ENCODE peak calls at places on chromosomes 16 and 17, in ten cellular contexts. One of them, this sample, is unnamed.

GRCh38 chr17:6492892-6493674 is 48.8 kb downstream of the PIMREG start:
- DNase-seq in body of pancreas: no peak
- DNase-seq in IMR-90: no peak
- DNase-seq in A549: no peak
- DNase-seq in PC-3: no peak
- DNase-seq in stomach: no peak
- DNase-seq in tibial nerve: no peak
- DNase-seq in transverse colon: no peak
- DNase-seq in colonic mucosa: no peak
- DNase-seq in cardiac muscle cell: no peak
- DNase-seq in this sample: no peak

GRCh38 chr17:2723997-2724782 is 12.6 kb upstream of the CLUH start:
- DNase-seq in PC-3: peak; percentile 46
- DNase-seq in stomach: no peak
- DNase-seq in A549: no peak
- DNase-seq in transverse colon: peak; percentile 79
- DNase-seq in colonic mucosa: peak; percentile 74
- DNase-seq in tibial nerve: no peak
- DNase-seq in IMR-90: no peak
- DNase-seq in cardiac muscle cell: no peak
- DNase-seq in body of pancreas: no peak
- DNase-seq in this sample: peak; percentile 49

GRCh38 chr17:17849147-17849820 is 12.5 kb upstream of the SREBF1 start:
- DNase-seq in IMR-90: no peak
- DNase-seq in A549: no peak
- DNase-seq in tibial nerve: peak; percentile 54
- DNase-seq in PC-3: no peak
- DNase-seq in colonic mucosa: peak; percentile 60
- DNase-seq in cardiac muscle cell: no peak
- DNase-seq in stomach: peak; percentile 62
- DNase-seq in body of pancreas: peak; percentile 66
- DNase-seq in transverse colon: peak; percentile 67
- DNase-seq in this sample: peak; percentile 65

GRCh38 chr17:65532491-65532890 is 29.0 kb downstream of the AXIN2 start:
- DNase-seq in colonic mucosa: no peak
- DNase-seq in PC-3: no peak
- DNase-seq in body of pancreas: no peak
- DNase-seq in transverse colon: no peak
- DNase-seq in A549: no peak
- DNase-seq in cardiac muscle cell: no peak
- DNase-seq in stomach: no peak
- DNase-seq in IMR-90: no peak
- DNase-seq in tibial nerve: no peak
- DNase-seq in this sample: no peak

GRCh38 chr16:1770328-1771071 is 843 bp downstream of the NME3 start:
- DNase-seq in body of pancreas: peak; percentile 84
- DNase-seq in IMR-90: peak; percentile 47
- DNase-seq in colonic mucosa: peak; percentile 81
- DNase-seq in A549: no peak
- DNase-seq in tibial nerve: peak; percentile 44
- DNase-seq in transverse colon: peak; percentile 75
- DNase-seq in cardiac muscle cell: no peak
- DNase-seq in PC-3: peak; percentile 60
- DNase-seq in stomach: peak; percentile 76
- DNase-seq in this sample: peak; percentile 75

GRCh38 chr16:11848842-11849241 is 2.5 kb downstream of the RSL1D1 start:
- DNase-seq in colonic mucosa: no peak
- DNase-seq in PC-3: no peak
- DNase-seq in body of pancreas: no peak
- DNase-seq in IMR-90: peak; percentile 77
- DNase-seq in A549: no peak
- DNase-seq in transverse colon: no peak
- DNase-seq in stomach: no peak
- DNase-seq in tibial nerve: no peak
- DNase-seq in cardiac muscle cell: no peak
- DNase-seq in this sample: no peak

GRCh38 chr16:1366060-1366711 is 14.5 kb downstream of the GNPTG start:
- DNase-seq in body of pancreas: no peak
- DNase-seq in stomach: no peak
- DNase-seq in A549: no peak
- DNase-seq in cardiac muscle cell: no peak
- DNase-seq in tibial nerve: no peak
- DNase-seq in colonic mucosa: no peak
- DNase-seq in transverse colon: no peak
- DNase-seq in IMR-90: no peak
- DNase-seq in PC-3: no peak
- DNase-seq in this sample: no peak

GRCh38 chr16:4618645-4619418 is 4.1 kb upstream of the UBALD1 start:
- DNase-seq in A549: no peak
- DNase-seq in tibial nerve: no peak
- DNase-seq in PC-3: no peak
- DNase-seq in colonic mucosa: no peak
- DNase-seq in transverse colon: no peak
- DNase-seq in cardiac muscle cell: no peak
- DNase-seq in IMR-90: no peak
- DNase-seq in stomach: no peak
- DNase-seq in body of pancreas: no peak
- DNase-seq in this sample: no peak

GRCh38 chr17:55859518-55859917 is 108.7 kb downstream of the PCTP start:
- DNase-seq in transverse colon: no peak
- DNase-seq in stomach: no peak
- DNase-seq in cardiac muscle cell: no peak
- DNase-seq in colonic mucosa: no peak
- DNase-seq in A549: no peak
- DNase-seq in IMR-90: no peak
- DNase-seq in PC-3: no peak
- DNase-seq in tibial nerve: no peak
- DNase-seq in body of pancreas: no peak
- DNase-seq in this sample: no peak

GRCh38 chr17:50638851-50639767 is 4.4 kb downstream of the ABCC3 start:
- DNase-seq in A549: peak; percentile 96
- DNase-seq in tibial nerve: peak; percentile 91
- DNase-seq in PC-3: peak; percentile 100
- DNase-seq in transverse colon: peak; percentile 95
- DNase-seq in colonic mucosa: peak; percentile 98
- DNase-seq in IMR-90: peak; percentile 97
- DNase-seq in stomach: peak; percentile 99
- DNase-seq in body of pancreas: peak; percentile 98
- DNase-seq in cardiac muscle cell: no peak
- DNase-seq in this sample: peak; percentile 82

GRCh38 chr17:50663812-50664374 is 29.2 kb downstream of the ABCC3 start:
- DNase-seq in body of pancreas: no peak
- DNase-seq in transverse colon: no peak
- DNase-seq in IMR-90: no peak
- DNase-seq in colonic mucosa: no peak
- DNase-seq in cardiac muscle cell: no peak
- DNase-seq in stomach: no peak
- DNase-seq in PC-3: no peak
- DNase-seq in tibial nerve: no peak
- DNase-seq in A549: no peak
- DNase-seq in this sample: no peak

GRCh38 chr17:45013021-45013997 is 38.1 kb downstream of the DCAKD start:
- DNase-seq in body of pancreas: peak; percentile 42
- DNase-seq in IMR-90: no peak
- DNase-seq in cardiac muscle cell: no peak
- DNase-seq in colonic mucosa: peak; percentile 29
- DNase-seq in A549: no peak
- DNase-seq in tibial nerve: no peak
- DNase-seq in PC-3: no peak
- DNase-seq in transverse colon: no peak
- DNase-seq in stomach: no peak
- DNase-seq in this sample: peak; percentile 23

GRCh38 chr16:73063284-73063733 is 15.4 kb upstream of the ZFHX3 start:
- DNase-seq in PC-3: no peak
- DNase-seq in A549: no peak
- DNase-seq in tibial nerve: no peak
- DNase-seq in cardiac muscle cell: no peak
- DNase-seq in IMR-90: no peak
- DNase-seq in stomach: no peak
- DNase-seq in transverse colon: no peak
- DNase-seq in colonic mucosa: no peak
- DNase-seq in body of pancreas: no peak
- DNase-seq in this sample: no peak
- H3K4me3 ChIP-seq in PC-3: no peak overlapping the region
- H3K4me3 ChIP-seq in A549: no peak overlapping the region
- H3K4me3 ChIP-seq in tibial nerve: no peak overlapping the region
- H3K4me3 ChIP-seq in cardiac muscle cell: peak overlapping the region; percentile 11
- H3K4me3 ChIP-seq in IMR-90: no peak overlapping the region
- H3K4me3 ChIP-seq in stomach: peak overlapping the region; percentile 13
- H3K4me3 ChIP-seq in transverse colon: peak overlapping the region; percentile 27
- H3K4me3 ChIP-seq in colonic mucosa: no peak overlapping the region
- H3K4me3 ChIP-seq in body of pancreas: no peak overlapping the region
- H3K4me3 ChIP-seq in this sample: peak overlapping the region; percentile 45

GRCh38 chr17:41885733-41886132 is 20.5 kb upstream of the KLHL11 start:
- DNase-seq in IMR-90: no peak
- DNase-seq in colonic mucosa: no peak
- DNase-seq in stomach: no peak
- DNase-seq in transverse colon: no peak
- DNase-seq in A549: peak; percentile 66
- DNase-seq in PC-3: no peak
- DNase-seq in cardiac muscle cell: peak; percentile 23
- DNase-seq in tibial nerve: no peak
- DNase-seq in body of pancreas: no peak
- DNase-seq in this sample: no peak

GRCh38 chr17:41880130-41880529 is 14.9 kb upstream of the KLHL11 start:
- DNase-seq in IMR-90: no peak
- DNase-seq in stomach: no peak
- DNase-seq in body of pancreas: no peak
- DNase-seq in tibial nerve: no peak
- DNase-seq in cardiac muscle cell: no peak
- DNase-seq in PC-3: no peak
- DNase-seq in transverse colon: no peak
- DNase-seq in colonic mucosa: no peak
- DNase-seq in A549: no peak
- DNase-seq in this sample: no peak

GRCh38 chr17:41888332-41888965 is 23.2 kb upstream of the KLHL11 start:
- DNase-seq in transverse colon: no peak
- DNase-seq in IMR-90: no peak
- DNase-seq in tibial nerve: no peak
- DNase-seq in PC-3: no peak
- DNase-seq in stomach: no peak
- DNase-seq in A549: no peak
- DNase-seq in body of pancreas: no peak
- DNase-seq in colonic mucosa: no peak
- DNase-seq in cardiac muscle cell: no peak
- DNase-seq in this sample: no peak

DNA sequence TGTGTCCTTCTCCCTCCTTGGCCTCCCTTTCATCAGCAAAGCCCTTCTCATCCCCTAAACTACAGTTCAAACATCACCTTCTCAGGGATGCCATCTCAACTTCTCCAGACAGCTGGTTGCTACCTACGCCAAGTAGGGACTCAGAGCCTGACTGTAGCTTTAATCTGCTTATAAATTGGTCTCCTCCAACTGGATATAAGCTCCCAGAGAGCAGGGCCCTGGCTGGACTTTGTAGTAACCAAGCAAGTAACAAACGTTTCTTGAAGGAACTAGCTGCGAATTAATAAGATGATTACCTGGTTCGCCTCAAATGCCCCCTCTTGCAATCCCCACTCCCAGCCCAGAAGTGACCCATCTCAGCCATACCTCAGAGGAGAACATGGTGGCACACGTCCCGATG is 17.5 kb upstream of the KLHL11 start:
- DNase-seq in colonic mucosa: no peak
- DNase-seq in transverse colon: no peak
- DNase-seq in IMR-90: no peak
- DNase-seq in tibial nerve: no peak
- DNase-seq in stomach: no peak
- DNase-seq in A549: no peak
- DNase-seq in body of pancreas: no peak
- DNase-seq in cardiac muscle cell: no peak
- DNase-seq in PC-3: no peak
- DNase-seq in this sample: no peak
- H3K27ac ChIP-seq in colonic mucosa: no peak overlapping the region
- H3K27ac ChIP-seq in transverse colon: no peak overlapping the region
- H3K27ac ChIP-seq in IMR-90: no peak overlapping the region
- H3K27ac ChIP-seq in tibial nerve: no peak overlapping the region
- H3K27ac ChIP-seq in stomach: no peak overlapping the region
- H3K27ac ChIP-seq in A549: no peak overlapping the region
- H3K27ac ChIP-seq in body of pancreas: no peak overlapping the region
- H3K27ac ChIP-seq in cardiac muscle cell: no peak overlapping the region
- H3K27ac ChIP-seq in PC-3: no peak overlapping the region
- H3K27ac ChIP-seq in this sample: no peak overlapping the region

DNA sequence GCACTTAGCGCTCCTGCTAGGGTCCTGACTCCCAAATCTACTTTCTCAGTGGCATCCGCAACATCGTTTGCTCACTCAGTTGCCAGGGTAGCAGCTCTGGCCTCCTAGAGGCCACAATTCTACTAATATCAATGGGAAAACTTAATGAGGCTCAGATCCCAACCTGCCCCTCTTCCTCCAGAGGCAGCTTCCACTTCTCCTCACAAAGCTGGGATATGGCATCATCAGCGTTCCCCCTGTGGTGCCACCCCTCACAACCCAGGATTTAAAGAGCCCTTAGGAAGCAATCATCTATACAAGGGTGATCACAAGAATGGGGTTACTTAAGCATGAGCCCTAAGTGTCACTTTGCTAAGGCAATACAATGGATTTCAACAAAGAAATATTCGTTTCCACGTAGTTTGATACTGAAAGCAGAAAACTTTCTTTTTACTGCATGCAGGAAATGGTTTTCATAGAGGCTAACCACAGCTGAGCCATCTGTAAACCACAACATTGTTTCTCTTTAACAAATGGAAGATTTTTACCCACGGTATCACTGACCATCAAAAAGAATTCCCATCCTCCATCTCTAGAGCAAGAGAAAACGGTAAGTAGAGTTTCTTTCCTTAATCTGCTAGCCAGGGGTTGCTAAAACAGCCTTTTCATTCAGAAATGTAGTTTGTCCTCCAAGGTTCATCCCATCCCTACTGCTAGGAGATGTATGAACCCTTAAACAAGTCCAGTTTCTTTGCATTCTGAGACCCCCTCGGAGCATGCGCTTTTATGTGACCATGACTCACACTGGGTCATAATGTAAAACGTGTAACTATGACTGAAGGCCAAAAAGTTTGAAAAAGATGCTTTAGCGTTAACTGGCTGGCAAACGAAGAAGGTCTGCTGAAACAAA is 68.3 kb upstream of the BCAR1 start:
- DNase-seq in PC-3: peak; percentile 45
- DNase-seq in IMR-90: peak; percentile 92
- DNase-seq in tibial nerve: no peak
- DNase-seq in stomach: no peak
- DNase-seq in transverse colon: no peak
- DNase-seq in A549: no peak
- DNase-seq in cardiac muscle cell: no peak
- DNase-seq in body of pancreas: no peak
- DNase-seq in colonic mucosa: no peak
- DNase-seq in this sample: no peak
- H3K4me3 ChIP-seq in PC-3: no peak overlapping the region
- H3K4me3 ChIP-seq in IMR-90: peak overlapping the region; percentile 39
- H3K4me3 ChIP-seq in tibial nerve: no peak overlapping the region
- H3K4me3 ChIP-seq in stomach: no peak overlapping the region
- H3K4me3 ChIP-seq in transverse colon: no peak overlapping the region
- H3K4me3 ChIP-seq in A549: no peak overlapping the region
- H3K4me3 ChIP-seq in cardiac muscle cell: no peak overlapping the region
- H3K4me3 ChIP-seq in body of pancreas: no peak overlapping the region
- H3K4me3 ChIP-seq in colonic mucosa: no peak overlapping the region
- H3K4me3 ChIP-seq in this sample: no peak overlapping the region

DNA sequence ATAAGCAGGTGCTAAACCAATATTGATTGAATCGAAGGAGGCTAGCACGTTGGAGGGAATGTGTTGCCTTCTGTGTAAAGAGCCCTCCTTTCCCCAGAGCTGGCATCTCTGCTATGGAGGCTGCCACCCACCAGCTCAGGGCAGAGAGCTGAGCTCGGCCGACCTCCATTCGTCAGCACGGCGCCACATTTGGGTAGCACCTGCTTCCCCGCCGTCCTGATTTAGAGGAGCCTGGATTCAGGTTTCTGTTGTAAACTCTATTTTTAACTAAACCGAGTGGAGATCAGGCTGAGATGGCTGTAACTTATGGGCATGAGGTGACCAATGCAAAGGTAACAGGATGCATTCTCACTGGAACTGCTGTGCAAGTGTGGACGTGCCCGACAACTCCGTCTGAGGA is 172.5 kb downstream of the CCDC182 start:
- DNase-seq in IMR-90: no peak
- DNase-seq in A549: no peak
- DNase-seq in transverse colon: no peak
- DNase-seq in cardiac muscle cell: no peak
- DNase-seq in colonic mucosa: no peak
- DNase-seq in body of pancreas: no peak
- DNase-seq in stomach: no peak
- DNase-seq in PC-3: no peak
- DNase-seq in tibial nerve: no peak
- DNase-seq in this sample: no peak
- H3K27ac ChIP-seq in IMR-90: no peak overlapping the region
- H3K27ac ChIP-seq in A549: no peak overlapping the region
- H3K27ac ChIP-seq in transverse colon: no peak overlapping the region
- H3K27ac ChIP-seq in cardiac muscle cell: no peak overlapping the region
- H3K27ac ChIP-seq in colonic mucosa: no peak overlapping the region
- H3K27ac ChIP-seq in body of pancreas: no peak overlapping the region
- H3K27ac ChIP-seq in stomach: no peak overlapping the region
- H3K27ac ChIP-seq in PC-3: no peak overlapping the region
- H3K27ac ChIP-seq in tibial nerve: no peak overlapping the region
- H3K27ac ChIP-seq in this sample: no peak overlapping the region

This sample was measured in heart right ventricle.